ENCODE peak calls at places on chromosomes 6 and 20, in four cellular contexts. One of them, this sample, is unnamed.

GRCh38 chr20:48333707-48334106 is 494.1 kb downstream of the PREX1 start:
- DNase-seq in HepG2: no peak
- DNase-seq in K562: no peak
- DNase-seq in HCT116: no peak
- DNase-seq in this sample: no peak

GRCh38 chr20:43560974-43561373 is 2.1 kb downstream of the SGK2 start:
- DNase-seq in HepG2: no peak
- DNase-seq in K562: no peak
- DNase-seq in HCT116: no peak
- DNase-seq in this sample: no peak

GRCh38 chr6:111087871-111088667 is 766 bp downstream of the SLC16A10 start:
- DNase-seq in HepG2: peak; percentile 63
- DNase-seq in HCT116: peak; percentile 10
- DNase-seq in K562: no peak
- DNase-seq in this sample: no peak

GRCh38 chr6:170523256-170524187 is 29.6 kb downstream of the PSMB1 start:
- DNase-seq in K562: no peak
- DNase-seq in HCT116: no peak
- DNase-seq in HepG2: no peak
- DNase-seq in this sample: no peak

GRCh38 chr6:99330159-99330558 is 19.3 kb downstream of the FAXC start:
- DNase-seq in K562: peak; percentile 76
- DNase-seq in HCT116: peak; percentile 52
- DNase-seq in HepG2: peak; percentile 52
- DNase-seq in this sample: peak; percentile 22

GRCh38 chr6:140636698-140637402 is 1262.4 kb upstream of the CITED2 start:
- DNase-seq in HepG2: no peak
- DNase-seq in HCT116: no peak
- DNase-seq in K562: no peak
- DNase-seq in this sample: no peak

GRCh38 chr6:33782561-33782960 is 6.4 kb downstream of the LEMD2 start:
- DNase-seq in HepG2: no peak
- DNase-seq in HCT116: no peak
- DNase-seq in K562: no peak
- DNase-seq in this sample: no peak

GRCh38 chr6:39193201-39193791 is 36.0 kb downstream of the KCNK5 start:
- DNase-seq in HepG2: no peak
- DNase-seq in HCT116: no peak
- DNase-seq in K562: no peak
- DNase-seq in this sample: no peak

GRCh38 chr6:136035378-136036070 is 184.0 kb downstream of the PDE7B start:
- DNase-seq in K562: no peak
- DNase-seq in HepG2: no peak
- DNase-seq in HCT116: no peak
- DNase-seq in this sample: no peak

GRCh38 chr6:87407531-87407895 is 259 bp upstream of the CFAP206 start:
- DNase-seq in HepG2: no peak
- DNase-seq in K562: no peak
- DNase-seq in HCT116: peak; percentile 12
- DNase-seq in this sample: peak; percentile 25

GRCh38 chr20:20364016-20364746 is 3.7 kb upstream of the INSM1 start:
- DNase-seq in HCT116: no peak
- DNase-seq in HepG2: no peak
- DNase-seq in K562: no peak
- DNase-seq in this sample: no peak

GRCh38 chr20:11544029-11544678 is 373.5 kb upstream of the BTBD3 start:
- DNase-seq in K562: no peak
- DNase-seq in HepG2: peak; percentile 72
- DNase-seq in HCT116: peak; percentile 64
- DNase-seq in this sample: peak; percentile 48

GRCh38 chr6:79821859-79822258 is 125.5 kb downstream of the ELOVL4 start:
- DNase-seq in HepG2: no peak
- DNase-seq in K562: no peak
- DNase-seq in HCT116: no peak
- DNase-seq in this sample: no peak

GRCh38 chr6:138654715-138655634 is 118.6 kb upstream of the CCDC28A start:
- DNase-seq in HCT116: peak; percentile 16
- DNase-seq in HepG2: no peak
- DNase-seq in K562: no peak
- DNase-seq in this sample: no peak

GRCh38 chr6:28794175-28795002 is 129.4 kb downstream of the TRIM27 start:
- DNase-seq in HepG2: peak; percentile 29
- DNase-seq in HCT116: no peak
- DNase-seq in K562: peak; percentile 46
- DNase-seq in this sample: no peak

GRCh38 chr6:33860706-33861474 is 57.1 kb upstream of the MLN start:
- DNase-seq in HepG2: no peak
- DNase-seq in HCT116: no peak
- DNase-seq in K562: no peak
- DNase-seq in this sample: no peak

GRCh38 chr20:9068896-9069663 is at the start of gene PLCB4:
- DNase-seq in HepG2: no peak
- DNase-seq in K562: peak; percentile 19
- DNase-seq in HCT116: no peak
- DNase-seq in this sample: no peak

GRCh38 chr20:32062776-32063170 is 10.7 kb downstream of the HCK start:
- DNase-seq in HCT116: no peak
- DNase-seq in HepG2: no peak
- DNase-seq in K562: no peak
- DNase-seq in this sample: no peak

GRCh38 chr6:5726976-5727718 is 279.6 kb downstream of the NRN1 start:
- DNase-seq in HCT116: no peak
- DNase-seq in HepG2: no peak
- DNase-seq in K562: no peak
- DNase-seq in this sample: no peak

GRCh38 chr20:17533396-17533795 is 2.2 kb upstream of the BFSP1 start:
- DNase-seq in HCT116: peak; percentile 51
- DNase-seq in HepG2: peak; percentile 71
- DNase-seq in K562: peak; percentile 12
- DNase-seq in this sample: no peak

DNA sequence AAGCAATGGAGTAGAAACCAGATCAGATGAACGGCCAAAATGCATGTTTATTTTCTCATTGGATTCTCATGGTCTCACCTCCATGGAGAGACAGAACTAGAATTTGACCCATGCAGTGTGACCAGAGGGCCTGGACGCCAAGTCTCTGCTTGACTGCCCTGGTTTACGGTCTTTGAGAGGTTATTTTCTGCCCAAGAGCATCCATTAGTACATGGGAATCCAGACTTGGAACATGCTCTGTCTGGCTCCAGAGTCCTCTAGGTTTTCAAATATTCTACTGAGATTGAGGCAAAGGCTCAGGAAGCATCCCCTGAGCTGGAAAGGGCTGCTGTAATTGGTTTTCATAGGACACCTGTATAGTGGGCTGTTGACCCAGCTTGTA is 45.4 kb upstream of the UST start:
- DNase-seq in HepG2: no peak
- DNase-seq in K562: no peak
- DNase-seq in HCT116: no peak
- DNase-seq in this sample: no peak
- TF ChIP-seq POLR2AphosphoS5 in HepG2: no peak
- TF ChIP-seq POLR2AphosphoS5 in K562: no peak
- TF ChIP-seq POLR2AphosphoS5 in HCT116: no peak
- TF ChIP-seq POLR2AphosphoS5 in this sample: no peak

GRCh38 chr6:157759028-157759427 is 64.0 kb upstream of the SNX9 start:
- DNase-seq in HepG2: no peak
- DNase-seq in K562: no peak
- DNase-seq in HCT116: no peak
- DNase-seq in this sample: no peak
- TF ChIP-seq TCF7L2 in HepG2: no peak
- TF ChIP-seq TCF7L2 in K562: no peak
- TF ChIP-seq TCF7L2 in HCT116: no peak
- TF ChIP-seq TCF7L2 in this sample: no peak

DNA sequence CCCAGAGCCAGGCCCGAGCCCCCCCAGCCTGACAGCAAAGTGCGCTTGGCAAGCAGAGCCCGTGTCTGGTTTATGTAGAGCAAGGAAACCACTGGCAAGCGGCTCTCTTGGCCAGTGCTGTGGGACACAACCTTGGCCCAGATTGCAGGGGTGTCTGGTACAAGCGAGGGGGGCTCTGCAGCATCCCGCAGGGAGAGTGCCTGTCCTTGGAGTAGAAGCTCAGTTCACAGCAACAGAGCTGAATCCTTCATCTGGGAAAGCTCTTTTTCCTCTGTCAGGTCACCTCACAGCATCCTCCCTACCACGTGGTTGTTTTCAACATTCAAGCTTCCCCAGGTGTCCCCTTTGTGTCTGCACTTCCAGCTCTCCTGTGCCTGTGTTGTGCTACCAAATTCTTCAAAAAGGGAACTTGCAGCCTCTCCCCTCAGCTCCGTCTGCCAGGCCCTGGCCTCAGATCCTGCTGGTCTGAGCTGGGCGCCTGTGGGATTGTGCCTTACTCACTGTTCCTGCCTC is 108.3 kb downstream of the FOXF2 start:
- DNase-seq in HepG2: no peak
- DNase-seq in HCT116: no peak
- DNase-seq in K562: no peak
- DNase-seq in this sample: no peak
- TF ChIP-seq POLR2AphosphoS5 in HepG2: no peak
- TF ChIP-seq POLR2AphosphoS5 in HCT116: no peak
- TF ChIP-seq POLR2AphosphoS5 in K562: no peak
- TF ChIP-seq POLR2AphosphoS5 in this sample: no peak

DNA sequence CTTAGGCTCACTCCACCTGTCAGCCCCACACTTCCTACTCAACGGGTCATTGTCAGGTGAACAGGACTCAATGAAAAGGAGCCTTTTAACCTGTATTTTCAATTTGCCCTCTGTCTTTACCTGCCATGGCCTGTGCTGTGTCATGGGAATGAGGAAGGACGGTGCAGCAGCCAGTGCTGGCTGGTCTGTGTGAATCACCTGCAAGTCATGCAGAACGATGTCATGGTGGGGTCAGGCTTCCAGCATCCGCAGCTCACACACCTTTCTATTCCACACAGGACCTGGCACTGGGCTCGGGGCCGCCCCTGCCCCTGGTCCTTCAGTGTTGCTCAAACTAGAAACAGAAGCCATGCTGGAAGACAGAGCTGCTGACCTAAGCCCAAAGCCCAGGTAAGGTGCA is 188.7 kb upstream of the GMDS start:
- DNase-seq in HepG2: no peak
- DNase-seq in K562: no peak
- DNase-seq in HCT116: peak; percentile 37
- DNase-seq in this sample: no peak
- TF ChIP-seq TCF7L2 in HepG2: no peak
- TF ChIP-seq TCF7L2 in K562: no peak
- TF ChIP-seq TCF7L2 in HCT116: no peak
- TF ChIP-seq TCF7L2 in this sample: no peak